ENCODE peak calls at places on chromosomes 5 and 9, in four cellular contexts. One of them, this sample, is unnamed.

GRCh38 chr5:122077451-122078115 is 476 bp downstream of the LOX start:
- DNase-seq in activated B cell treated with CpG ODN at 0.5 μM for 24 hours: no peak
- DNase-seq in coronary artery: peak
- DNase-seq in right lobe of liver: peak
- DNase-seq in this sample: peak

GRCh38 chr5:43839218-43839617 is 236.2 kb downstream of the NNT start:
- DNase-seq in right lobe of liver: no peak
- DNase-seq in coronary artery: no peak
- DNase-seq in activated B cell treated with CpG ODN at 0.5 μM for 24 hours: no peak
- DNase-seq in this sample: no peak

GRCh38 chr9:91800473-91800872 is 149.6 kb downstream of the ROR2 start:
- DNase-seq in activated B cell treated with CpG ODN at 0.5 μM for 24 hours: no peak
- DNase-seq in coronary artery: no peak
- DNase-seq in right lobe of liver: no peak
- DNase-seq in this sample: no peak

GRCh38 chr5:465591-466403 is 22.8 kb downstream of the EXOC3 start:
- DNase-seq in coronary artery: peak
- DNase-seq in activated B cell treated with CpG ODN at 0.5 μM for 24 hours: peak
- DNase-seq in right lobe of liver: peak
- DNase-seq in this sample: no peak

GRCh38 chr5:174553556-174553955 is 170.8 kb upstream of the MSX2 start:
- DNase-seq in activated B cell treated with CpG ODN at 0.5 μM for 24 hours: no peak
- DNase-seq in coronary artery: peak
- DNase-seq in right lobe of liver: no peak
- DNase-seq in this sample: no peak

GRCh38 chr5:154587123-154587725 is 109.2 kb upstream of the HAND1 start:
- DNase-seq in coronary artery: no peak
- DNase-seq in activated B cell treated with CpG ODN at 0.5 μM for 24 hours: no peak
- DNase-seq in right lobe of liver: no peak
- DNase-seq in this sample: no peak

GRCh38 chr5:142434322-142434612 is 109.4 kb upstream of the SPRY4 start:
- DNase-seq in coronary artery: no peak
- DNase-seq in right lobe of liver: no peak
- DNase-seq in activated B cell treated with CpG ODN at 0.5 μM for 24 hours: no peak
- DNase-seq in this sample: no peak

GRCh38 chr5:78548216-78548615 is 100.4 kb downstream of the LHFPL2 start:
- DNase-seq in coronary artery: no peak
- DNase-seq in right lobe of liver: no peak
- DNase-seq in activated B cell treated with CpG ODN at 0.5 μM for 24 hours: no peak
- DNase-seq in this sample: no peak

GRCh38 chr5:151212361-151212899 is 11.5 kb downstream of the CCDC69 start:
- DNase-seq in coronary artery: no peak
- DNase-seq in activated B cell treated with CpG ODN at 0.5 μM for 24 hours: no peak
- DNase-seq in right lobe of liver: no peak
- DNase-seq in this sample: no peak

GRCh38 chr5:142969624-142970439 is 199.7 kb downstream of the ARHGAP26 start:
- DNase-seq in coronary artery: no peak
- DNase-seq in activated B cell treated with CpG ODN at 0.5 μM for 24 hours: no peak
- DNase-seq in right lobe of liver: no peak
- DNase-seq in this sample: no peak

GRCh38 chr5:38780950-38781349 is 64.9 kb upstream of the OSMR start:
- DNase-seq in right lobe of liver: no peak
- DNase-seq in coronary artery: no peak
- DNase-seq in activated B cell treated with CpG ODN at 0.5 μM for 24 hours: no peak
- DNase-seq in this sample: no peak

GRCh38 chr9:87336914-87337333 is 160.7 kb upstream of the DAPK1 start:
- DNase-seq in activated B cell treated with CpG ODN at 0.5 μM for 24 hours: no peak
- DNase-seq in right lobe of liver: peak
- DNase-seq in coronary artery: no peak
- DNase-seq in this sample: peak

GRCh38 chr5:9431496-9432258 is 114.2 kb downstream of the SEMA5A start:
- DNase-seq in activated B cell treated with CpG ODN at 0.5 μM for 24 hours: no peak
- DNase-seq in coronary artery: no peak
- DNase-seq in right lobe of liver: no peak
- DNase-seq in this sample: no peak

GRCh38 chr5:1165864-1166263 is 35.5 kb upstream of the SLC6A19 start:
- DNase-seq in right lobe of liver: no peak
- DNase-seq in activated B cell treated with CpG ODN at 0.5 μM for 24 hours: no peak
- DNase-seq in coronary artery: no peak
- DNase-seq in this sample: no peak

GRCh38 chr5:132024789-132025402 is 13.4 kb upstream of the ACSL6 start:
- DNase-seq in activated B cell treated with CpG ODN at 0.5 μM for 24 hours: no peak
- DNase-seq in coronary artery: no peak
- DNase-seq in right lobe of liver: no peak
- DNase-seq in this sample: no peak

GRCh38 chr5:24644757-24645156 is at the start of gene CDH10:
- DNase-seq in activated B cell treated with CpG ODN at 0.5 μM for 24 hours: no peak
- DNase-seq in right lobe of liver: no peak
- DNase-seq in coronary artery: no peak
- DNase-seq in this sample: no peak

GRCh38 chr5:11191673-11192072 is 430.6 kb upstream of the DAP start:
- DNase-seq in coronary artery: no peak
- DNase-seq in right lobe of liver: no peak
- DNase-seq in activated B cell treated with CpG ODN at 0.5 μM for 24 hours: no peak
- DNase-seq in this sample: no peak

GRCh38 chr5:151958111-151958510 is 33.5 kb upstream of the GLRA1 start:
- DNase-seq in activated B cell treated with CpG ODN at 0.5 μM for 24 hours: no peak
- DNase-seq in coronary artery: no peak
- DNase-seq in right lobe of liver: no peak
- DNase-seq in this sample: no peak

GRCh38 chr5:154648706-154649105 is 106.5 kb upstream of the LARP1 start:
- DNase-seq in right lobe of liver: peak
- DNase-seq in activated B cell treated with CpG ODN at 0.5 μM for 24 hours: no peak
- DNase-seq in coronary artery: no peak
- DNase-seq in this sample: no peak

GRCh38 chr9:69443178-69443577 is 118.2 kb downstream of the ENTREP1 start:
- DNase-seq in coronary artery: no peak
- DNase-seq in activated B cell treated with CpG ODN at 0.5 μM for 24 hours: no peak
- DNase-seq in right lobe of liver: no peak
- DNase-seq in this sample: no peak

GRCh38 chr9:131997779-131998178 is 81.9 kb downstream of the MED27 start:
- DNase-seq in coronary artery: no peak
- DNase-seq in right lobe of liver: no peak
- DNase-seq in activated B cell treated with CpG ODN at 0.5 μM for 24 hours: no peak
- DNase-seq in this sample: no peak

GRCh38 chr5:112724901-112725300 is 12.8 kb upstream of the APC start:
- DNase-seq in activated B cell treated with CpG ODN at 0.5 μM for 24 hours: no peak
- DNase-seq in right lobe of liver: no peak
- DNase-seq in coronary artery: no peak
- DNase-seq in this sample: no peak

GRCh38 chr5:80255425-80255751 is 460 bp downstream of the SERINC5 start:
- DNase-seq in coronary artery: peak
- DNase-seq in right lobe of liver: peak
- DNase-seq in activated B cell treated with CpG ODN at 0.5 μM for 24 hours: no peak
- DNase-seq in this sample: no peak

DNA sequence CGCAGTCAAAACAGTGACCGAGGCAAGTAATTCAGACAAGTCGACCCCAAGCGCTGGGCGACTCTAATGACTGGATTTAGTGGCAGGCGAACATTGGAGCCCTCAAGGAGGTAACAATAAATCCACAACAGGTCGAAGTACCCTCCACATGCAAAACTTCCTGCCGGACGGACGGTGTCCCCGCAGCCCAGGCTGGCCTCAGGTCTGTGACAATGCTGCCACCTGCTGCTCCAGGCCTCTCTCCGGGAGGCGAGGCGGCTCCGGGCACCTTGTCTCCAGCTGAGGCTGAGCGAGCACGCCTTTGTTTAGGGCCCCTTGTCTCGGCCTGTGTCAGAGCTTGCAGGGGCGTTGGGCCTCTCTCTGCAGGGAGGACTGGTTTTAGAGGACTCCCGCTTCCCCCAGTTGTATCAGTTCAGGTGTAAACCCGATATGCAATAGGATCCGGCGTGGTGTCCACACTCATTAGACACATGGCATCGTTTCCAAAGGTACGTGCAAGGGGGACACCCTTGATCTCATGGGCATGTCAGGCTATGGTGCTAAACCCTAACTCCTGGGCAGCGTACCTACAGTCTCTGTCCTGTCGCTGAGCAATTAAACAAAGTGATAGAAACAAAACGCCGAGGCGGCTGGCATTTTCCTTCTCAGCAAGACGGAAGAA is 628.0 kb upstream of the ADAMTS16 start:
- DNase-seq in coronary artery: no peak
- DNase-seq in activated B cell treated with CpG ODN at 0.5 μM for 24 hours: no peak
- DNase-seq in right lobe of liver: peak
- DNase-seq in this sample: no peak
- TF ChIP-seq CTCF in coronary artery: no peak
- TF ChIP-seq CTCF in activated B cell treated with CpG ODN at 0.5 μM for 24 hours: no peak
- TF ChIP-seq CTCF in right lobe of liver: peak
- TF ChIP-seq CTCF in this sample: peak

GRCh38 chr9:34126207-34127034 is at the start of gene DCAF12:
- DNase-seq in coronary artery: peak
- DNase-seq in activated B cell treated with CpG ODN at 0.5 μM for 24 hours: peak
- DNase-seq in right lobe of liver: peak
- DNase-seq in this sample: peak
- TF ChIP-seq CTCF in coronary artery: no peak
- TF ChIP-seq CTCF in activated B cell treated with CpG ODN at 0.5 μM for 24 hours: no peak
- TF ChIP-seq CTCF in right lobe of liver: no peak
- TF ChIP-seq CTCF in this sample: no peak

DNA sequence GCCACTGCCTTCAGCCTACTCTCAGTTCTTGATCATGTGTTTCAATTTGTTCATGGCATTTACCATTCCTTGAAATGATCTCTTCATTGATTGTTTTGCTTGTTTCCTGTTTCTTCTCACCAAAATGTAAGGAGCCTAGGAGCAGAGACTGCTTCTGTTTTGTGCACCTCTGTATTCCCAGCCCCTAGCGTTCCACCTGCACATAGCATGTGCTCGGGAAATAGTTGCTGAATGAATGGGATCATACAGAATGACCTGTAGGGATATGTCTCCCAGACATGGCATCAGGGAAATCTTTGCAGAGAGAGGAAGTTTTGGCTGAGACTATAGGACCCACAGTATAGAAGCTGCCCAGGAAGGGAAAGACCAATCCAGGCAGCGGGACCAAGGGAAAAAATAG is 6.2 kb upstream of the CERCAM start:
- DNase-seq in coronary artery: no peak
- DNase-seq in right lobe of liver: no peak
- DNase-seq in activated B cell treated with CpG ODN at 0.5 μM for 24 hours: no peak
- DNase-seq in this sample: no peak
- TF ChIP-seq CTCF in coronary artery: no peak
- TF ChIP-seq CTCF in right lobe of liver: peak
- TF ChIP-seq CTCF in activated B cell treated with CpG ODN at 0.5 μM for 24 hours: no peak
- TF ChIP-seq CTCF in this sample: no peak

GRCh38 chr5:102794047-102794446 is 38.9 kb downstream of the PAM start:
- DNase-seq in activated B cell treated with CpG ODN at 0.5 μM for 24 hours: no peak
- DNase-seq in right lobe of liver: no peak
- DNase-seq in coronary artery: no peak
- DNase-seq in this sample: no peak

GRCh38 chr5:102795546-102795945 is 40.4 kb downstream of the PAM start:
- DNase-seq in activated B cell treated with CpG ODN at 0.5 μM for 24 hours: no peak
- DNase-seq in coronary artery: no peak
- DNase-seq in right lobe of liver: no peak
- DNase-seq in this sample: no peak

GRCh38 chr5:102789469-102789868 is 34.4 kb downstream of the PAM start:
- DNase-seq in activated B cell treated with CpG ODN at 0.5 μM for 24 hours: no peak
- DNase-seq in right lobe of liver: no peak
- DNase-seq in coronary artery: no peak
- DNase-seq in this sample: no peak

GRCh38 chr5:102794677-102795331 is 39.7 kb downstream of the PAM start:
- DNase-seq in activated B cell treated with CpG ODN at 0.5 μM for 24 hours: no peak
- DNase-seq in coronary artery: no peak
- DNase-seq in right lobe of liver: no peak
- DNase-seq in this sample: no peak

GRCh38 chr5:102792705-102793104 is 37.6 kb downstream of the PAM start:
- DNase-seq in activated B cell treated with CpG ODN at 0.5 μM for 24 hours: no peak
- DNase-seq in right lobe of liver: no peak
- DNase-seq in coronary artery: no peak
- DNase-seq in this sample: no peak
- TF ChIP-seq CTCF in activated B cell treated with CpG ODN at 0.5 μM for 24 hours: no peak
- TF ChIP-seq CTCF in right lobe of liver: no peak
- TF ChIP-seq CTCF in coronary artery: no peak
- TF ChIP-seq CTCF in this sample: peak

GRCh38 chr5:66467564-66467963 is 128.6 kb upstream of the MAST4 start:
- DNase-seq in right lobe of liver: no peak
- DNase-seq in activated B cell treated with CpG ODN at 0.5 μM for 24 hours: no peak
- DNase-seq in coronary artery: no peak
- DNase-seq in this sample: no peak

GRCh38 chr5:66472010-66472409 is 124.2 kb upstream of the MAST4 start:
- DNase-seq in coronary artery: no peak
- DNase-seq in right lobe of liver: no peak
- DNase-seq in activated B cell treated with CpG ODN at 0.5 μM for 24 hours: no peak
- DNase-seq in this sample: no peak

DNA sequence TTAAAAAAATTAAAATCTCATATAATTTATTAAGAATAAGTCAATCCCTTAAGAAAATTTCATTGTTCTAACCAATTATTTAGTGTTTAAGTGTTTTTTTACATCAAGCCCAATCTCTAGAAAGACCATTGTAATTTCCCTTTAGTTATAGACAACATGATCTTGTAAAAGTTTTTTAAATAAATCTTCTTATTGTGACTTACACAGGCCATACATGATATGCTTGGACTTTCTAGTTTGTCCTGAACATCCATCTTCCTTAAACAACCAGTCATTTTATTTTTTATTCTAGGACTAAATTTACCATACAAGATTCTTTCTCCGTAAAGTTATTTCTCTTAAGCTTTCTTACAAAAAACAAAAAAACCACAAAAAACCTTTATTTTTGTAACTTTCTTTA is 126.5 kb upstream of the MAST4 start:
- DNase-seq in right lobe of liver: no peak
- DNase-seq in activated B cell treated with CpG ODN at 0.5 μM for 24 hours: no peak
- DNase-seq in coronary artery: no peak
- DNase-seq in this sample: no peak
- TF ChIP-seq CTCF in right lobe of liver: no peak
- TF ChIP-seq CTCF in activated B cell treated with CpG ODN at 0.5 μM for 24 hours: no peak
- TF ChIP-seq CTCF in coronary artery: no peak
- TF ChIP-seq CTCF in this sample: no peak

DNA sequence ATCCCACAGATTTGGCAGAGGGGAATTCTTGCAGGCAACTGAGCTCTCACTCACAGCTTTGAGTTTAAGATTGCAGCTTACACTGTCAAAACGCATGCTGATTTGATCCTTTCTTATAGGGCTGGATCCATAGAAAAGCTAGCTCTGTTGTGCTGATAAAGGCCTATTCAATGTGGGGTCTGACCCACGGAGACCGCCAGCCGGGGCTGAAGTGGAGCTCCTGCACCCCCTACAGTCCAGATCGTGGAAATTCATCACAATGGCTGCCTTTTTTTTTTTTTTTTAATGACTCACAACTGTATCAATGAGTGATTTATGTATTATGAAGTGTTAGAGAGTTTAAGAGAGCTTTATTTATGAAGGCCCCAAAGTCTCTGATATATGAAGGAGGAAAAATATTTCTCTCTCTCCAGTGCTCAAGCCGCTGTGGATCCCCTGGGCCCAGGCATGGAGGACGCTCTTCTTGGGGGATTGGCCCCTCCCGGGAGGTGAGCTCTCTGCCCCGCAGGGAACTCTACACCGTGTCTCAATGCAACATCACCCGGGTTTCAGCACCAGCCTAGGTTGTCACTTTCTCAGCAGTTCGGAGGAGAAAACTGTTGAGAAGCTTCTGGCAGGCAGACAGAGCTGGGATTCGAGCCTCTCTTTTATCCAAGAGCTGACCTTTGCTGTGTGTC is 700.2 kb downstream of the IRX1 start:
- DNase-seq in activated B cell treated with CpG ODN at 0.5 μM for 24 hours: no peak
- DNase-seq in coronary artery: no peak
- DNase-seq in right lobe of liver: no peak
- DNase-seq in this sample: no peak
- TF ChIP-seq CTCF in activated B cell treated with CpG ODN at 0.5 μM for 24 hours: no peak
- TF ChIP-seq CTCF in coronary artery: no peak
- TF ChIP-seq CTCF in right lobe of liver: no peak
- TF ChIP-seq CTCF in this sample: peak